ENCODE peak calls at places on chromosomes 2 and 18, in five cellular contexts. One of them, this sample, is unnamed.

GRCh38 chr2:197294260-197294659 is 16.3 kb downstream of the ANKRD44 start:
- DNase-seq in C1 segment of cervical spinal cord: no peak
- DNase-seq in naive B cell: no peak
- DNase-seq in CD4-positive, alpha-beta T cell: no peak
- DNase-seq in LoVo: no peak
- DNase-seq in this sample: no peak

GRCh38 chr2:175872716-175873115 is 129.4 kb downstream of the LNPK start:
- DNase-seq in C1 segment of cervical spinal cord: no peak
- DNase-seq in naive B cell: no peak
- DNase-seq in CD4-positive, alpha-beta T cell: no peak
- DNase-seq in LoVo: no peak
- DNase-seq in this sample: no peak

GRCh38 chr18:78241535-78242306 is 737.9 kb upstream of the SALL3 start:
- DNase-seq in C1 segment of cervical spinal cord: no peak
- DNase-seq in naive B cell: no peak
- DNase-seq in CD4-positive, alpha-beta T cell: no peak
- DNase-seq in LoVo: no peak
- DNase-seq in this sample: no peak

GRCh38 chr2:8714283-8714682 is 32.4 kb downstream of the ID2 start:
- DNase-seq in C1 segment of cervical spinal cord: no peak
- DNase-seq in naive B cell: no peak
- DNase-seq in CD4-positive, alpha-beta T cell: no peak
- DNase-seq in LoVo: no peak
- DNase-seq in this sample: no peak

GRCh38 chr2:150586858-150587257 is 99.4 kb upstream of the RND3 start:
- DNase-seq in C1 segment of cervical spinal cord: no peak
- DNase-seq in naive B cell: no peak
- DNase-seq in CD4-positive, alpha-beta T cell: no peak
- DNase-seq in LoVo: no peak
- DNase-seq in this sample: no peak

GRCh38 chr2:98487806-98488189 is 43.1 kb downstream of the INPP4A start:
- DNase-seq in C1 segment of cervical spinal cord: no peak
- DNase-seq in naive B cell: peak; percentile 35
- DNase-seq in CD4-positive, alpha-beta T cell: no peak
- DNase-seq in LoVo: peak; percentile 8
- DNase-seq in this sample: peak; percentile 25

GRCh38 chr2:9094117-9094516 is 90.6 kb upstream of the MBOAT2 start:
- DNase-seq in C1 segment of cervical spinal cord: no peak
- DNase-seq in naive B cell: no peak
- DNase-seq in CD4-positive, alpha-beta T cell: no peak
- DNase-seq in LoVo: no peak
- DNase-seq in this sample: no peak

GRCh38 chr2:96427917-96428316 is 77.2 kb downstream of the NEURL3 start:
- DNase-seq in C1 segment of cervical spinal cord: no peak
- DNase-seq in naive B cell: no peak
- DNase-seq in CD4-positive, alpha-beta T cell: no peak
- DNase-seq in LoVo: peak; percentile 85
- DNase-seq in this sample: no peak

GRCh38 chr18:68608861-68609465 is 105.9 kb downstream of the TMX3 start:
- DNase-seq in C1 segment of cervical spinal cord: no peak
- DNase-seq in naive B cell: no peak
- DNase-seq in CD4-positive, alpha-beta T cell: no peak
- DNase-seq in LoVo: no peak
- DNase-seq in this sample: no peak

GRCh38 chr2:238019962-238020361 is 40.8 kb upstream of the SCLY start:
- DNase-seq in C1 segment of cervical spinal cord: no peak
- DNase-seq in naive B cell: no peak
- DNase-seq in CD4-positive, alpha-beta T cell: no peak
- DNase-seq in LoVo: no peak
- DNase-seq in this sample: no peak

GRCh38 chr2:231199219-231199618 is 788 bp downstream of the ARMC9 start:
- DNase-seq in C1 segment of cervical spinal cord: no peak
- DNase-seq in naive B cell: no peak
- DNase-seq in CD4-positive, alpha-beta T cell: no peak
- DNase-seq in LoVo: no peak
- DNase-seq in this sample: no peak

GRCh38 chr2:141317986-141318385 is 812.8 kb downstream of the LRP1B start:
- DNase-seq in C1 segment of cervical spinal cord: no peak
- DNase-seq in naive B cell: no peak
- DNase-seq in CD4-positive, alpha-beta T cell: no peak
- DNase-seq in LoVo: no peak
- DNase-seq in this sample: no peak

GRCh38 chr2:27162151-27163121 is 13.6 kb downstream of the TCF23 start:
- DNase-seq in C1 segment of cervical spinal cord: no peak
- DNase-seq in naive B cell: no peak
- DNase-seq in CD4-positive, alpha-beta T cell: no peak
- DNase-seq in LoVo: peak; percentile 60
- DNase-seq in this sample: no peak

GRCh38 chr2:19914266-19914975 is 12.6 kb upstream of the TTC32 start:
- DNase-seq in C1 segment of cervical spinal cord: no peak
- DNase-seq in naive B cell: no peak
- DNase-seq in CD4-positive, alpha-beta T cell: no peak
- DNase-seq in LoVo: no peak
- DNase-seq in this sample: no peak

GRCh38 chr2:208040199-208041171 is 15.2 kb upstream of the PLEKHM3 start:
- DNase-seq in C1 segment of cervical spinal cord: no peak
- DNase-seq in naive B cell: peak; percentile 51
- DNase-seq in CD4-positive, alpha-beta T cell: peak; percentile 49
- DNase-seq in LoVo: peak; percentile 56
- DNase-seq in this sample: peak; percentile 37

GRCh38 chr2:119106301-119106897 is 52.2 kb downstream of the C1QL2 start:
- DNase-seq in C1 segment of cervical spinal cord: no peak
- DNase-seq in naive B cell: peak; percentile 2
- DNase-seq in CD4-positive, alpha-beta T cell: peak; percentile 10
- DNase-seq in LoVo: peak; percentile 30
- DNase-seq in this sample: no peak

GRCh38 chr18:12076424-12077140 is 17.1 kb upstream of the ANKRD62 start:
- DNase-seq in C1 segment of cervical spinal cord: no peak
- DNase-seq in naive B cell: no peak
- DNase-seq in CD4-positive, alpha-beta T cell: no peak
- DNase-seq in LoVo: no peak
- DNase-seq in this sample: no peak

GRCh38 chr2:67500541-67500940 is 103.4 kb downstream of the ETAA1 start:
- DNase-seq in C1 segment of cervical spinal cord: no peak
- DNase-seq in naive B cell: no peak
- DNase-seq in CD4-positive, alpha-beta T cell: no peak
- DNase-seq in LoVo: no peak
- DNase-seq in this sample: no peak

GRCh38 chr18:76491801-76492668 is 3.0 kb downstream of the ZNF516 start:
- DNase-seq in C1 segment of cervical spinal cord: peak; percentile 40
- DNase-seq in naive B cell: no peak
- DNase-seq in CD4-positive, alpha-beta T cell: no peak
- DNase-seq in LoVo: peak; percentile 27
- DNase-seq in this sample: peak; percentile 22

This sample was measured in effector CD8-positive, alpha-beta T cell.